ENCODE peak calls at places on chromosome 5, in ten cellular contexts. One of them, this sample, is unnamed.

GRCh38 chr5:175457466-175457865 is 13.5 kb upstream of the DRD1 start:
- DNase-seq in substantia nigra: no peak
- DNase-seq in activated naive CD8-positive, alpha-beta T cell treated with anti-CD3 and anti-CD28 coated beads for 36 hours: no peak
- DNase-seq in head of caudate nucleus: no peak
- DNase-seq in NCI-H187 treated with DMSO at 0.1 percent for 48 hours: no peak
- DNase-seq in cardiac muscle cell: no peak
- DNase-seq in retina: no peak
- DNase-seq in NCI-H2081: no peak
- DNase-seq in tibial nerve: no peak
- DNase-seq in T-helper 9 cell: no peak
- DNase-seq in this sample: peak

GRCh38 chr5:9467199-9468069 is 78.4 kb downstream of the SEMA5A start:
- DNase-seq in T-helper 9 cell: no peak
- DNase-seq in NCI-H2081: no peak
- DNase-seq in substantia nigra: no peak
- DNase-seq in activated naive CD8-positive, alpha-beta T cell treated with anti-CD3 and anti-CD28 coated beads for 36 hours: no peak
- DNase-seq in tibial nerve: no peak
- DNase-seq in cardiac muscle cell: no peak
- DNase-seq in NCI-H187 treated with DMSO at 0.1 percent for 48 hours: no peak
- DNase-seq in retina: no peak
- DNase-seq in head of caudate nucleus: no peak
- DNase-seq in this sample: no peak

GRCh38 chr5:107215581-107215980 is 455.2 kb downstream of the EFNA5 start:
- DNase-seq in NCI-H2081: no peak
- DNase-seq in T-helper 9 cell: no peak
- DNase-seq in substantia nigra: no peak
- DNase-seq in retina: no peak
- DNase-seq in activated naive CD8-positive, alpha-beta T cell treated with anti-CD3 and anti-CD28 coated beads for 36 hours: no peak
- DNase-seq in tibial nerve: no peak
- DNase-seq in cardiac muscle cell: no peak
- DNase-seq in NCI-H187 treated with DMSO at 0.1 percent for 48 hours: no peak
- DNase-seq in head of caudate nucleus: no peak
- DNase-seq in this sample: no peak

GRCh38 chr5:122187426-122187825 is 58.1 kb downstream of the ZNF474 start:
- DNase-seq in tibial nerve: no peak
- DNase-seq in head of caudate nucleus: no peak
- DNase-seq in substantia nigra: no peak
- DNase-seq in NCI-H187 treated with DMSO at 0.1 percent for 48 hours: no peak
- DNase-seq in NCI-H2081: no peak
- DNase-seq in retina: no peak
- DNase-seq in cardiac muscle cell: peak
- DNase-seq in T-helper 9 cell: no peak
- DNase-seq in activated naive CD8-positive, alpha-beta T cell treated with anti-CD3 and anti-CD28 coated beads for 36 hours: no peak
- DNase-seq in this sample: no peak

GRCh38 chr5:138653502-138653901 is 78.3 kb upstream of the HSPA9 start:
- DNase-seq in head of caudate nucleus: peak
- DNase-seq in NCI-H187 treated with DMSO at 0.1 percent for 48 hours: no peak
- DNase-seq in activated naive CD8-positive, alpha-beta T cell treated with anti-CD3 and anti-CD28 coated beads for 36 hours: no peak
- DNase-seq in cardiac muscle cell: peak
- DNase-seq in T-helper 9 cell: no peak
- DNase-seq in substantia nigra: peak
- DNase-seq in retina: no peak
- DNase-seq in tibial nerve: no peak
- DNase-seq in NCI-H2081: peak
- DNase-seq in this sample: no peak

GRCh38 chr5:159210306-159210722 is 961 bp upstream of the RNF145 start:
- DNase-seq in cardiac muscle cell: peak
- DNase-seq in substantia nigra: no peak
- DNase-seq in activated naive CD8-positive, alpha-beta T cell treated with anti-CD3 and anti-CD28 coated beads for 36 hours: peak
- DNase-seq in head of caudate nucleus: no peak
- DNase-seq in NCI-H187 treated with DMSO at 0.1 percent for 48 hours: no peak
- DNase-seq in retina: no peak
- DNase-seq in tibial nerve: no peak
- DNase-seq in T-helper 9 cell: no peak
- DNase-seq in NCI-H2081: no peak
- DNase-seq in this sample: no peak

GRCh38 chr5:66684663-66685062 is 88.5 kb downstream of the MAST4 start:
- DNase-seq in activated naive CD8-positive, alpha-beta T cell treated with anti-CD3 and anti-CD28 coated beads for 36 hours: no peak
- DNase-seq in head of caudate nucleus: no peak
- DNase-seq in NCI-H187 treated with DMSO at 0.1 percent for 48 hours: no peak
- DNase-seq in substantia nigra: no peak
- DNase-seq in T-helper 9 cell: no peak
- DNase-seq in tibial nerve: no peak
- DNase-seq in NCI-H2081: no peak
- DNase-seq in cardiac muscle cell: no peak
- DNase-seq in retina: no peak
- DNase-seq in this sample: no peak

GRCh38 chr5:78236046-78236445 is 58.5 kb downstream of the AP3B1 start:
- DNase-seq in NCI-H187 treated with DMSO at 0.1 percent for 48 hours: no peak
- DNase-seq in substantia nigra: no peak
- DNase-seq in head of caudate nucleus: no peak
- DNase-seq in cardiac muscle cell: no peak
- DNase-seq in NCI-H2081: peak
- DNase-seq in retina: no peak
- DNase-seq in activated naive CD8-positive, alpha-beta T cell treated with anti-CD3 and anti-CD28 coated beads for 36 hours: no peak
- DNase-seq in tibial nerve: no peak
- DNase-seq in T-helper 9 cell: no peak
- DNase-seq in this sample: no peak

GRCh38 chr5:103428411-103428871 is 134.1 kb downstream of the NUDT12 start:
- DNase-seq in cardiac muscle cell: peak
- DNase-seq in head of caudate nucleus: peak
- DNase-seq in tibial nerve: no peak
- DNase-seq in NCI-H2081: peak
- DNase-seq in T-helper 9 cell: no peak
- DNase-seq in activated naive CD8-positive, alpha-beta T cell treated with anti-CD3 and anti-CD28 coated beads for 36 hours: no peak
- DNase-seq in substantia nigra: no peak
- DNase-seq in retina: peak
- DNase-seq in NCI-H187 treated with DMSO at 0.1 percent for 48 hours: no peak
- DNase-seq in this sample: peak

GRCh38 chr5:456351-457194 is 13.6 kb downstream of the EXOC3 start:
- DNase-seq in T-helper 9 cell: no peak
- DNase-seq in substantia nigra: no peak
- DNase-seq in head of caudate nucleus: no peak
- DNase-seq in NCI-H187 treated with DMSO at 0.1 percent for 48 hours: no peak
- DNase-seq in tibial nerve: no peak
- DNase-seq in cardiac muscle cell: no peak
- DNase-seq in retina: no peak
- DNase-seq in activated naive CD8-positive, alpha-beta T cell treated with anti-CD3 and anti-CD28 coated beads for 36 hours: no peak
- DNase-seq in NCI-H2081: peak
- DNase-seq in this sample: no peak

GRCh38 chr5:372911-373709 is 51.6 kb downstream of the AHRR start:
- DNase-seq in tibial nerve: no peak
- DNase-seq in NCI-H187 treated with DMSO at 0.1 percent for 48 hours: no peak
- DNase-seq in T-helper 9 cell: no peak
- DNase-seq in NCI-H2081: peak
- DNase-seq in retina: no peak
- DNase-seq in substantia nigra: no peak
- DNase-seq in cardiac muscle cell: no peak
- DNase-seq in head of caudate nucleus: no peak
- DNase-seq in activated naive CD8-positive, alpha-beta T cell treated with anti-CD3 and anti-CD28 coated beads for 36 hours: no peak
- DNase-seq in this sample: no peak

GRCh38 chr5:117881426-117882230 is 1106.7 kb downstream of the DTWD2 start:
- DNase-seq in cardiac muscle cell: no peak
- DNase-seq in tibial nerve: no peak
- DNase-seq in NCI-H187 treated with DMSO at 0.1 percent for 48 hours: no peak
- DNase-seq in NCI-H2081: no peak
- DNase-seq in activated naive CD8-positive, alpha-beta T cell treated with anti-CD3 and anti-CD28 coated beads for 36 hours: no peak
- DNase-seq in retina: no peak
- DNase-seq in T-helper 9 cell: no peak
- DNase-seq in substantia nigra: no peak
- DNase-seq in head of caudate nucleus: no peak
- DNase-seq in this sample: no peak

GRCh38 chr5:145791866-145792265 is 43.3 kb downstream of the PRELID2 start:
- DNase-seq in tibial nerve: no peak
- DNase-seq in T-helper 9 cell: no peak
- DNase-seq in head of caudate nucleus: no peak
- DNase-seq in retina: no peak
- DNase-seq in activated naive CD8-positive, alpha-beta T cell treated with anti-CD3 and anti-CD28 coated beads for 36 hours: no peak
- DNase-seq in NCI-H187 treated with DMSO at 0.1 percent for 48 hours: no peak
- DNase-seq in cardiac muscle cell: no peak
- DNase-seq in substantia nigra: no peak
- DNase-seq in NCI-H2081: no peak
- DNase-seq in this sample: peak

GRCh38 chr5:37575541-37576489 is 196.7 kb downstream of the WDR70 start:
- DNase-seq in cardiac muscle cell: peak
- DNase-seq in NCI-H187 treated with DMSO at 0.1 percent for 48 hours: no peak
- DNase-seq in NCI-H2081: no peak
- DNase-seq in activated naive CD8-positive, alpha-beta T cell treated with anti-CD3 and anti-CD28 coated beads for 36 hours: no peak
- DNase-seq in retina: no peak
- DNase-seq in T-helper 9 cell: no peak
- DNase-seq in substantia nigra: no peak
- DNase-seq in head of caudate nucleus: no peak
- DNase-seq in tibial nerve: no peak
- DNase-seq in this sample: no peak

GRCh38 chr5:149780043-149780737 is 50.1 kb downstream of the PPARGC1B start:
- DNase-seq in substantia nigra: no peak
- DNase-seq in NCI-H2081: no peak
- DNase-seq in tibial nerve: no peak
- DNase-seq in retina: no peak
- DNase-seq in activated naive CD8-positive, alpha-beta T cell treated with anti-CD3 and anti-CD28 coated beads for 36 hours: no peak
- DNase-seq in NCI-H187 treated with DMSO at 0.1 percent for 48 hours: no peak
- DNase-seq in head of caudate nucleus: no peak
- DNase-seq in T-helper 9 cell: no peak
- DNase-seq in cardiac muscle cell: no peak
- DNase-seq in this sample: no peak

GRCh38 chr5:1380011-1380817 is 35.3 kb upstream of the CLPTM1L start:
- DNase-seq in substantia nigra: no peak
- DNase-seq in NCI-H2081: peak
- DNase-seq in cardiac muscle cell: peak
- DNase-seq in T-helper 9 cell: peak
- DNase-seq in NCI-H187 treated with DMSO at 0.1 percent for 48 hours: no peak
- DNase-seq in retina: peak
- DNase-seq in activated naive CD8-positive, alpha-beta T cell treated with anti-CD3 and anti-CD28 coated beads for 36 hours: peak
- DNase-seq in head of caudate nucleus: no peak
- DNase-seq in tibial nerve: no peak
- DNase-seq in this sample: no peak

GRCh38 chr5:120544043-120544442 is 79.9 kb downstream of the PRR16 start:
- DNase-seq in retina: no peak
- DNase-seq in tibial nerve: no peak
- DNase-seq in substantia nigra: no peak
- DNase-seq in cardiac muscle cell: no peak
- DNase-seq in T-helper 9 cell: no peak
- DNase-seq in NCI-H2081: no peak
- DNase-seq in head of caudate nucleus: no peak
- DNase-seq in NCI-H187 treated with DMSO at 0.1 percent for 48 hours: no peak
- DNase-seq in activated naive CD8-positive, alpha-beta T cell treated with anti-CD3 and anti-CD28 coated beads for 36 hours: no peak
- DNase-seq in this sample: no peak

GRCh38 chr5:140038373-140038957 is 4.6 kb downstream of the NRG2 start:
- DNase-seq in NCI-H2081: no peak
- DNase-seq in head of caudate nucleus: no peak
- DNase-seq in tibial nerve: no peak
- DNase-seq in activated naive CD8-positive, alpha-beta T cell treated with anti-CD3 and anti-CD28 coated beads for 36 hours: no peak
- DNase-seq in cardiac muscle cell: peak
- DNase-seq in NCI-H187 treated with DMSO at 0.1 percent for 48 hours: no peak
- DNase-seq in retina: peak
- DNase-seq in substantia nigra: no peak
- DNase-seq in T-helper 9 cell: no peak
- DNase-seq in this sample: no peak

GRCh38 chr5:178153530-178154340 is at the start of gene NHP2:
- DNase-seq in NCI-H187 treated with DMSO at 0.1 percent for 48 hours: peak
- DNase-seq in tibial nerve: peak
- DNase-seq in activated naive CD8-positive, alpha-beta T cell treated with anti-CD3 and anti-CD28 coated beads for 36 hours: peak
- DNase-seq in head of caudate nucleus: peak
- DNase-seq in substantia nigra: peak
- DNase-seq in NCI-H2081: peak
- DNase-seq in retina: peak
- DNase-seq in cardiac muscle cell: peak
- DNase-seq in T-helper 9 cell: peak
- DNase-seq in this sample: peak

GRCh38 chr5:152938630-152939029 is 533.6 kb upstream of the NMUR2 start:
- DNase-seq in NCI-H2081: no peak
- DNase-seq in activated naive CD8-positive, alpha-beta T cell treated with anti-CD3 and anti-CD28 coated beads for 36 hours: no peak
- DNase-seq in tibial nerve: no peak
- DNase-seq in NCI-H187 treated with DMSO at 0.1 percent for 48 hours: no peak
- DNase-seq in head of caudate nucleus: no peak
- DNase-seq in cardiac muscle cell: no peak
- DNase-seq in T-helper 9 cell: no peak
- DNase-seq in substantia nigra: no peak
- DNase-seq in retina: no peak
- DNase-seq in this sample: no peak